ENCODE peak calls at places on chromosome 12, in seven cellular contexts. M is activated CD4-positive, alpha-beta T cell treated with anti-CD3 and anti-CD28 coated beads, Interleukin-2, amount 50 U/mL, for 24 hours; X is tibial nerve; E is neuronal stem cell; Q is progenitor cell of endocrine pancreas; R is GM20000; L is IMR-90. F is an unnamed sample.

GRCh38 chr12:16880864-16881285 is 274.9 kb upstream of the LMO3 start:
- DNase-seq in M (no peak), X (no peak), E (peak; percentile 18), Q (peak; percentile 34), R (no peak), L (no peak), F (no peak)

GRCh38 chr12:14278294-14278953 is 87.1 kb upstream of the ATF7IP start:
- DNase-seq in M (no peak), X (no peak), E (no peak), Q (no peak), R (no peak), L (no peak), F (no peak)

GRCh38 chr12:106119301-106119700 is 19.5 kb downstream of the NUAK1 start:
- DNase-seq in M (no peak), X (no peak), E (no peak), Q (no peak), R (no peak), L (no peak), F (no peak)

GRCh38 chr12:13433768-13434167 is 237.2 kb downstream of the EMP1 start:
- DNase-seq in M (no peak), X (no peak), E (no peak), Q (no peak), R (no peak), L (no peak), F (no peak)

GRCh38 chr12:67667276-67668073 is 18.9 kb downstream of the DYRK2 start:
- DNase-seq in M (no peak), X (peak; percentile 50), E (no peak), Q (no peak), R (no peak), L (no peak), F (no peak)

GRCh38 chr12:133202493-133203343 is 21.4 kb downstream of the ZNF268 start:
- DNase-seq in M (no peak), X (no peak), E (no peak), Q (no peak), R (no peak), L (no peak), F (no peak)

GRCh38 chr12:52280796-52281560 is 6.5 kb downstream of the KRT86 start:
- DNase-seq in M (no peak), X (peak; percentile 64), E (no peak), Q (no peak), R (no peak), L (peak; percentile 97), F (no peak)

GRCh38 chr12:6608592-6609311 is 1.6 kb upstream of the CHD4 start:
- DNase-seq in M (no peak), X (no peak), E (no peak), Q (no peak), R (no peak), L (no peak), F (no peak)

GRCh38 chr12:6443361-6443983 is 1.3 kb upstream of the CD27 start:
- DNase-seq in M (no peak), X (no peak), E (no peak), Q (no peak), R (no peak), L (no peak), F (no peak)

GRCh38 chr12:45732250-45732649 is 2.7 kb downstream of the ARID2 start:
- DNase-seq in M (no peak), X (no peak), E (no peak), Q (no peak), R (no peak), L (peak; percentile 7), F (no peak)

GRCh38 chr12:126156806-126157574 is 1091.8 kb downstream of the AACS start:
- DNase-seq in M (no peak), X (no peak), E (no peak), Q (no peak), R (no peak), L (no peak), F (no peak)

GRCh38 chr12:7989827-7990491 is 42.6 kb upstream of the FOXJ2 start:
- DNase-seq in M (peak; percentile 26), X (peak; percentile 36), E (no peak), Q (no peak), R (peak; percentile 22), L (peak; percentile 12), F (peak; percentile 72)

GRCh38 chr12:57628280-57629191 is 4.5 kb downstream of the B4GALNT1 start:
- DNase-seq in M (no peak), X (no peak), E (no peak), Q (peak; percentile 7), R (no peak), L (no peak), F (no peak)

GRCh38 chr12:120155072-120155471 is 38.5 kb upstream of the RAB35 start:
- DNase-seq in M (no peak), X (no peak), E (no peak), Q (no peak), R (no peak), L (no peak), F (no peak)

GRCh38 chr12:12705833-12706520 is 10.0 kb upstream of the GPR19 start:
- DNase-seq in M (no peak), X (no peak), E (no peak), Q (no peak), R (no peak), L (no peak), F (peak; percentile 73)

GRCh38 chr12:123363385-123363742 is 1.3 kb downstream of the SBNO1 start:
- DNase-seq in M (no peak), X (no peak), E (no peak), Q (no peak), R (peak; percentile 35), L (peak; percentile 7), F (no peak)

GRCh38 chr12:71846322-71846940 is 6.9 kb downstream of the TBC1D15 start:
- DNase-seq in M (no peak), X (no peak), E (no peak), Q (no peak), R (no peak), L (peak; percentile 47), F (no peak)

GRCh38 chr12:91316825-91317224 is 134.2 kb upstream of the DCN start:
- DNase-seq in M (no peak), X (no peak), E (no peak), Q (no peak), R (no peak), L (peak; percentile 69), F (no peak)

GRCh38 chr12:57591567-57592325 is 754 bp downstream of the PIP4K2C start:
- DNase-seq in M (no peak), X (no peak), E (no peak), Q (no peak), R (no peak), L (peak; percentile 21), F (no peak)

GRCh38 chr12:5808956-5809355 is 136.1 kb downstream of the ANO2 start:
- DNase-seq in M (no peak), X (no peak), E (no peak), Q (no peak), R (no peak), L (peak; percentile 85), F (no peak)

GRCh38 chr12:62291888-62292760 is 31.9 kb downstream of the USP15 start:
- DNase-seq in M (no peak), X (no peak), E (no peak), Q (no peak), R (no peak), L (peak; percentile 43), F (no peak)

GRCh38 chr12:1796515-1797010 is 23.8 kb upstream of the LRTM2 start:
- DNase-seq in M (no peak), X (no peak), E (no peak), Q (no peak), R (peak; percentile 62), L (no peak), F (peak; percentile 46)

GRCh38 chr12:48767047-48767446 is 21.8 kb downstream of the ADCY6 start:
- DNase-seq in M (no peak), X (peak; percentile 21), E (no peak), Q (no peak), R (no peak), L (no peak), F (no peak)

GRCh38 chr12:52350786-52351185 is 16.5 kb downstream of the KRT85 start:
- DNase-seq in M (no peak), X (no peak), E (no peak), Q (no peak), R (no peak), L (no peak), F (no peak)

GRCh38 chr12:109539508-109539907 is 33.8 kb downstream of the MMAB start:
- DNase-seq in M (no peak), X (no peak), E (no peak), Q (no peak), R (no peak), L (peak; percentile 81), F (no peak)

GRCh38 chr12:71071466-71072097 is 86.2 kb downstream of the TSPAN8 start:
- DNase-seq in M (no peak), X (no peak), E (no peak), Q (no peak), R (no peak), L (no peak), F (no peak)

GRCh38 chr12:76666272-76666845 is 97.6 kb upstream of the ZDHHC17 start:
- DNase-seq in M (no peak), X (no peak), E (no peak), Q (no peak), R (no peak), L (no peak), F (no peak)

GRCh38 chr12:50353404-50353803 is 43.0 kb downstream of the FAM186A start:
- DNase-seq in M (no peak), X (no peak), E (no peak), Q (no peak), R (no peak), L (no peak), F (no peak)

GRCh38 chr12:90827567-90827966 is 127.4 kb downstream of the CCER1 start:
- DNase-seq in M (no peak), X (no peak), E (no peak), Q (no peak), R (no peak), L (no peak), F (no peak)

GRCh38 chr12:96233941-96234461 is 39.8 kb downstream of the ELK3 start:
- DNase-seq in M (no peak), X (peak; percentile 77), E (no peak), Q (no peak), R (no peak), L (peak; percentile 95), F (no peak)

GRCh38 chr12:6330999-6331714 is 10.7 kb downstream of the TNFRSF1A start:
- DNase-seq in M (no peak), X (no peak), E (no peak), Q (no peak), R (no peak), L (no peak), F (no peak)

F was measured in activated effector memory CD4-positive, alpha-beta T cell treated with Interleukin-2 at 50 U/mL for 16 hours.